ENCODE peak calls at places on chromosomes 5 and 9, in four cellular contexts. One of them, this sample, is unnamed.

GRCh38 chr5:15510816-15511215 is 10.8 kb downstream of the FBXL7 start:
- DNase-seq in breast epithelium: no peak
- DNase-seq in cardiac fibroblast: peak
- DNase-seq in transverse colon: no peak
- DNase-seq in this sample: no peak

GRCh38 chr5:178293400-178293799 is 60.8 kb upstream of the PHYKPL start:
- DNase-seq in breast epithelium: no peak
- DNase-seq in transverse colon: no peak
- DNase-seq in cardiac fibroblast: no peak
- DNase-seq in this sample: no peak

GRCh38 chr5:85000671-85001070 is 616.0 kb upstream of the EDIL3 start:
- DNase-seq in transverse colon: no peak
- DNase-seq in breast epithelium: no peak
- DNase-seq in cardiac fibroblast: peak
- DNase-seq in this sample: peak

GRCh38 chr9:20404192-20404813 is 218.0 kb downstream of the MLLT3 start:
- DNase-seq in breast epithelium: no peak
- DNase-seq in cardiac fibroblast: no peak
- DNase-seq in transverse colon: no peak
- DNase-seq in this sample: no peak

GRCh38 chr5:64165500-64166200 is at the start of gene RNF180:
- DNase-seq in cardiac fibroblast: peak
- DNase-seq in breast epithelium: peak
- DNase-seq in transverse colon: peak
- DNase-seq in this sample: peak

GRCh38 chr5:92687793-92688467 is 893.1 kb downstream of the NR2F1-AS1 start:
- DNase-seq in breast epithelium: no peak
- DNase-seq in cardiac fibroblast: peak
- DNase-seq in transverse colon: no peak
- DNase-seq in this sample: peak

GRCh38 chr9:21559402-21560280 is 77.5 kb upstream of the IFNE start:
- DNase-seq in breast epithelium: peak
- DNase-seq in cardiac fibroblast: peak
- DNase-seq in transverse colon: peak
- DNase-seq in this sample: peak

GRCh38 chr9:118331622-118332045 is 627.4 kb downstream of the TLR4 start:
- DNase-seq in breast epithelium: no peak
- DNase-seq in cardiac fibroblast: peak
- DNase-seq in transverse colon: no peak
- DNase-seq in this sample: peak

GRCh38 chr5:164860896-164861295 is 1355.5 kb downstream of the MAT2B start:
- DNase-seq in transverse colon: no peak
- DNase-seq in cardiac fibroblast: no peak
- DNase-seq in breast epithelium: no peak
- DNase-seq in this sample: no peak

GRCh38 chr5:1431896-1432295 is 13.3 kb downstream of the SLC6A3 start:
- DNase-seq in breast epithelium: peak
- DNase-seq in transverse colon: no peak
- DNase-seq in cardiac fibroblast: no peak
- DNase-seq in this sample: no peak

GRCh38 chr5:57072218-57072892 is 101.5 kb upstream of the GPBP1 start:
- DNase-seq in breast epithelium: no peak
- DNase-seq in cardiac fibroblast: no peak
- DNase-seq in transverse colon: no peak
- DNase-seq in this sample: no peak

GRCh38 chr9:6471231-6471630 is 58.2 kb downstream of the UHRF2 start:
- DNase-seq in transverse colon: no peak
- DNase-seq in cardiac fibroblast: no peak
- DNase-seq in breast epithelium: no peak
- DNase-seq in this sample: no peak

GRCh38 chr5:177301503-177302165 is 1.9 kb downstream of the RAB24 start:
- DNase-seq in breast epithelium: peak
- DNase-seq in transverse colon: peak
- DNase-seq in cardiac fibroblast: no peak
- DNase-seq in this sample: no peak

GRCh38 chr9:115642285-115642684 is 511.3 kb upstream of the PAPPA start:
- DNase-seq in breast epithelium: no peak
- DNase-seq in transverse colon: no peak
- DNase-seq in cardiac fibroblast: peak
- DNase-seq in this sample: no peak

GRCh38 chr9:105146677-105147076 is 97.8 kb upstream of the SLC44A1 start:
- DNase-seq in transverse colon: no peak
- DNase-seq in cardiac fibroblast: no peak
- DNase-seq in breast epithelium: no peak
- DNase-seq in this sample: no peak

GRCh38 chr9:27352457-27353188 is 55.7 kb upstream of the EQTN start:
- DNase-seq in breast epithelium: no peak
- DNase-seq in transverse colon: no peak
- DNase-seq in cardiac fibroblast: no peak
- DNase-seq in this sample: no peak

GRCh38 chr9:27351438-27351837 is 54.5 kb upstream of the EQTN start:
- DNase-seq in breast epithelium: no peak
- DNase-seq in transverse colon: no peak
- DNase-seq in cardiac fibroblast: no peak
- DNase-seq in this sample: no peak

GRCh38 chr9:27356446-27356845 is 59.5 kb upstream of the EQTN start:
- DNase-seq in cardiac fibroblast: no peak
- DNase-seq in transverse colon: no peak
- DNase-seq in breast epithelium: no peak
- DNase-seq in this sample: no peak

GRCh38 chr9:27355166-27355565 is 58.2 kb upstream of the EQTN start:
- DNase-seq in breast epithelium: no peak
- DNase-seq in transverse colon: no peak
- DNase-seq in cardiac fibroblast: peak
- DNase-seq in this sample: no peak

DNA sequence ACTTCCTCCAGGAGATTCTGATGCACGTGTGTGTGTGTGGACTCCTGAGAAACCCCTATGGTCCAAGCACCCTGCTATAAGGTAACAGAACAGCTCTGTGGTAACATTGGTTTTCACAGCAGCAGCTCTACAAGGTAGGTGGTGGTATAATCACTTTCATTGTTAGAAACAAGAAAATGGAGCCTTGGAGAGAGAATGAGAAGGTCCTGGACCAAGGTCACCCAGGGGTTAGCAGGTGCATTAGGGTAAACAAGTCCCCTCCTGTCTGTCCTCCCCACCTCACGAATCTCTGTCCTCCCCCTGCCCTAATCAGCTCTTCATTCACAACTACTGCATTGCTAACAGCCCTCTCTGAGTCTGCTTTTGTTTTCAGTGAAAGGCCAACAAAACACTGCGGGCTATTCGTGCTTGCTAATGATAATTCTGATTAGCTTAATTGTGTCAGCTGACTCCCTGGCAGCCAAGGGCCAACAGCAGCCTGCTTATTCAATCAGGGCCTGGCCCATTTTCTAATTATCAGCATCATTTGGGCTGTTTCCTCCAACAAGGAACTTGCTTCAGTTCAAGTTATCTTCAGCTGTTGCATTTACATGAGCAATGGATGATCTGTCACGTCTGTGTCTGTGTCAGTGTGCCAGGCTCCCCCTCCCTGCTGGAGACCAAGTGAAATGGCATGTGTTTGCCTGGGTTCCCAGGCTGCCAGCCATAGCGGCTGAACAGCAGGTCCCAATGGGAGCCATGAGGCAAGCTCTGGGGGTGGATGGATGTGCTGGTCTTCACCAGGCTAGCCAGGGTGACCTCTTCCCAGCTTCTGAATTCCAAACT is 56.7 kb upstream of the EQTN start:
- DNase-seq in transverse colon: no peak
- DNase-seq in breast epithelium: no peak
- DNase-seq in cardiac fibroblast: peak
- DNase-seq in this sample: no peak
- H3K4me3 ChIP-seq in transverse colon: no peak
- H3K4me3 ChIP-seq in breast epithelium: no peak
- H3K4me3 ChIP-seq in cardiac fibroblast: no peak
- H3K4me3 ChIP-seq in this sample: no peak

GRCh38 chr5:146052780-146053179 is 52.6 kb downstream of the PLAC8L1 start:
- DNase-seq in breast epithelium: no peak
- DNase-seq in cardiac fibroblast: no peak
- DNase-seq in transverse colon: no peak
- DNase-seq in this sample: no peak
- TF ChIP-seq CTCF in breast epithelium: no peak
- TF ChIP-seq CTCF in cardiac fibroblast: peak
- TF ChIP-seq CTCF in transverse colon: peak
- TF ChIP-seq CTCF in this sample: peak

GRCh38 chr5:141343953-141344463 is 379 bp downstream of the PCDHGA3 start:
- DNase-seq in transverse colon: no peak
- DNase-seq in cardiac fibroblast: no peak
- DNase-seq in breast epithelium: no peak
- DNase-seq in this sample: no peak
- H3K4me3 ChIP-seq in transverse colon: peak
- H3K4me3 ChIP-seq in cardiac fibroblast: peak
- H3K4me3 ChIP-seq in breast epithelium: peak
- H3K4me3 ChIP-seq in this sample: peak

GRCh38 chr9:33448159-33448511 is 742 bp upstream of the AQP3 start:
- DNase-seq in breast epithelium: no peak
- DNase-seq in transverse colon: no peak
- DNase-seq in cardiac fibroblast: no peak
- DNase-seq in this sample: no peak
- TF ChIP-seq CTCF in breast epithelium: no peak
- TF ChIP-seq CTCF in transverse colon: no peak
- TF ChIP-seq CTCF in cardiac fibroblast: no peak
- TF ChIP-seq CTCF in this sample: no peak

DNA sequence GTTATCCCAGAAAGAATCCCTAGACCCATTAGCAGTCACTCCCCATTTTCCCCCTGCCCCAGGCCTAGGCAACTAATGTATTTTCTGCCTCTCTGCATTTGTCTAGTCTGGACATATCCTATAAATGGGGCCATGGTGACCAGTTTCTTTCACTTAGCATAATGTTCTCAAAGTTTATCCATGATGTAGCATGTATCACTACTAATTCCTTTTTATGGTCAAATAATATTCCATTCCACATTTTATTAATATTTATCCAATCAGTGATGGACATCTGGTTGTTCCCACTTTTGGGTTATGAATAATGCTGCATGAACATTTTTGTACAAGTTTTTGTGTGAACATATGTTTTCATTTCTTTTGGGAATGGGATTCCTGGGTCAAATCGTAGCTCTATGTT is 1.5 kb downstream of the FCHO2 start:
- DNase-seq in cardiac fibroblast: no peak
- DNase-seq in transverse colon: no peak
- DNase-seq in breast epithelium: no peak
- DNase-seq in this sample: no peak
- H3K4me3 ChIP-seq in cardiac fibroblast: peak
- H3K4me3 ChIP-seq in transverse colon: peak
- H3K4me3 ChIP-seq in breast epithelium: peak
- H3K4me3 ChIP-seq in this sample: peak

GRCh38 chr9:136807281-136808074 is at the start of gene RABL6:
- DNase-seq in transverse colon: peak
- DNase-seq in cardiac fibroblast: peak
- DNase-seq in breast epithelium: peak
- DNase-seq in this sample: peak

GRCh38 chr9:136806631-136807201 is 1.0 kb upstream of the RABL6 start:
- DNase-seq in cardiac fibroblast: no peak
- DNase-seq in transverse colon: peak
- DNase-seq in breast epithelium: no peak
- DNase-seq in this sample: no peak

GRCh38 chr9:136806067-136806466 is 1.7 kb upstream of the RABL6 start:
- DNase-seq in transverse colon: no peak
- DNase-seq in cardiac fibroblast: no peak
- DNase-seq in breast epithelium: no peak
- DNase-seq in this sample: no peak

GRCh38 chr9:136808781-136809158 is 1.0 kb downstream of the RABL6 start:
- DNase-seq in transverse colon: no peak
- DNase-seq in cardiac fibroblast: peak
- DNase-seq in breast epithelium: no peak
- DNase-seq in this sample: peak

DNA sequence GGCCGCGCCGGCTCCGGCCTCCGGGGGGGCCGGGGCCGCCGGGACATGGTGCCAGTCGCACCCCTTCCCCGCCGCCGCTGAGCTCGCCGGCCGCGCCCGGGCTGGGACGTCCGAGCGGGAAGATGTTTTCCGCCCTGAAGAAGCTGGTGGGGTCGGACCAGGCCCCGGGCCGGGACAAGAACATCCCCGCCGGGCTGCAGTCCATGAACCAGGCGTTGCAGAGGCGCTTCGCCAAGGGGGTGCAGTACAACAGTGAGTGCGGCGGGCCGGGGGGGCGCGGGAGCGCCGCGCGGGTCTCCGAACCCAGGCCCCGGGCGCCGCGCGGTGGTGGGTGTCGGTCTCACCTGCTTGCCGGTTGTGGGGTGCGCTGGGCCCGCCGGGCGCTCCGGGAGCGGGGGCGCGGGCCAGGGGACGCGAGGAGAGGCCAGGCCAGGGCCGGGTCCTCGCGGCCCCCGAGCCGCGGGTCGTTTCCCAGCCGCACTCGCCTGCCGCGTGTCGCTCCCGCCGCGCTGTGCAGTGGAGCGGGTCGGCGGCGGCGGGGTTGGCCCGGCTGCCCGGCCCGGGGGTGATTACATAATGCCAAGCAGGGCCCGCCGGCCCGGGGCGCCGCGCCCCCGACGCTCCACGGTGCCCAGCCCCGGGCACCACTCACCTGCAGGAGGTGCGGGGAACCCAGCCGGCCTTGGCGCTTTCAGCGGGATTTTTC is 480 bp downstream of the RABL6 start:
- DNase-seq in cardiac fibroblast: no peak
- DNase-seq in transverse colon: peak
- DNase-seq in breast epithelium: peak
- DNase-seq in this sample: no peak
- TF ChIP-seq CTCF in cardiac fibroblast: no peak
- TF ChIP-seq CTCF in transverse colon: no peak
- TF ChIP-seq CTCF in breast epithelium: no peak
- TF ChIP-seq CTCF in this sample: no peak

DNA sequence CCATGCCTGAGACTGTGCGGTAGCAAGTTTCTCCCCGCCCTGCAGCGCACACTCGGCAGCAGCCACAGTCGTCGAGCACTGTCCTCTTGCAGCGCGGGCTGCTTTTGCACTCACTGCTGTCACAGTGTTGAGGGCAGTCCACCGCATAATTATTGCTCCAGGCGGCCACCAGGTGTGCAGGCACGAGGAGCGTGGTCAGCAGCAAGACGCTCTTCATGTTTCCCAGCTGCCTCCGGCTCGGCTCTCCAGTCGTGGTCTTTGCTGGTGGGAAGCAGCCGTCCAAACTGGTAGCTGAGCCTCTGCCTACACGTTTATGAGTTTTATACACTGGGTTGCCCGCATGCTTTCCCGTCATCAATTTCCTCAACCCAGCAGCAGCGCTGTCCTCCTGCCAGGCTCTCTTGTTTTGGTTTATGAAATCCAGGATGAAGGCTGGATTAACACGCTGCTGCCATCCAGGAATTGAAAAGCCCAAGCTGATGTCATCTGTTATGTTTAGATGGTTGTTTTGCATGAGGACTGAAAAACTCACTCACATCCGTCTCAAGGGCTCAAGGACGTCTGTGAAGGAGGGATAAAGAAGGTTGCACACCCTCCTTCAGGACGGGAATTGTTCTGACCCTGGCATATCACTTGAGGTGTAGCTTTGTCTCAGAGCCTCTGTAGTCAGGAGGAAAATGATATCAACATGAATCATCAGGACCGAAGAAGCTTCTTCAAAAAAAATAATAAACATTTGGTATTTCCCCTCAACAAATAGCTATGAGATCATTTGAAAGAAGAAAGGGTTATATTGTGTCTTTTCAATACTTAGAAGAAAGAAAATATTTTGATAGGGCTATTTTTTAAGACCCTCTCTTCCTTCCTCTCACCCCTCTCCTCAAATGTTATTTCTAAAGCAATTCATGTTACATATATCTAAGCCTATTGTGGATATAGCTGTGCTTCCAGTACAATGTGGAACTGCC is at the start of gene ESM1:
- DNase-seq in cardiac fibroblast: peak
- DNase-seq in breast epithelium: no peak
- DNase-seq in transverse colon: no peak
- DNase-seq in this sample: peak
- H3K4me3 ChIP-seq in cardiac fibroblast: peak
- H3K4me3 ChIP-seq in breast epithelium: peak
- H3K4me3 ChIP-seq in transverse colon: no peak
- H3K4me3 ChIP-seq in this sample: peak

GRCh38 chr9:73269430-73270101 is 117.9 kb downstream of the ANXA1 start:
- DNase-seq in transverse colon: no peak
- DNase-seq in cardiac fibroblast: peak
- DNase-seq in breast epithelium: no peak
- DNase-seq in this sample: peak
- TF ChIP-seq CTCF in transverse colon: no peak
- TF ChIP-seq CTCF in cardiac fibroblast: no peak
- TF ChIP-seq CTCF in breast epithelium: no peak
- TF ChIP-seq CTCF in this sample: peak